ENCODE peak calls at places on chromosomes 6 and 20, in ten cellular contexts. V is left lung, D is GM23338, P is H9, S is HepG2, N is transverse colon, L is hepatocyte, H is esophagus squamous epithelium, B is upper lobe of left lung, U is tibial nerve. X is an unnamed sample.
A peak's percentile ranks its signal among the peaks of the same experiment; 100 is the strongest.

GRCh38 chr6:110528051-110528929 is 51.9 kb upstream of the SLC22A16 start:
- DNase-seq in V (no peak), D (peak; percentile 70), P (no peak), S (peak; percentile 62), N (peak; percentile 29), L (peak; percentile 76), H (no peak), B (peak; percentile 32), U (peak; percentile 86), X (peak; percentile 9)

GRCh38 chr6:134813146-134813545 is 136.8 kb downstream of the ALDH8A1 start:
- DNase-seq in V (no peak), D (no peak), P (no peak), S (no peak), N (no peak), L (no peak), H (no peak), B (no peak), U (no peak), X (no peak)

GRCh38 chr20:43558412-43559146 is at the start of gene SGK2:
- DNase-seq in V (no peak), D (no peak), P (no peak), S (peak; percentile 96), N (peak; percentile 88), L (peak; percentile 83), H (no peak), B (peak; percentile 33), U (no peak), X (peak; percentile 76)

GRCh38 chr20:49853640-49854039 is 41.0 kb downstream of the SLC9A8 start:
- DNase-seq in V (no peak), D (peak; percentile 72), P (peak; percentile 64), S (no peak), N (no peak), L (peak; percentile 78), H (no peak), B (no peak), U (no peak), X (no peak)

GRCh38 chr20:55678126-55678525 is 327.2 kb downstream of the CBLN4 start:
- DNase-seq in V (no peak), D (no peak), P (no peak), S (peak; percentile 4), N (peak; percentile 16), L (peak; percentile 50), H (no peak), B (no peak), U (no peak), X (no peak)

GRCh38 chr6:142455957-142456589 is 154.3 kb downstream of the ADGRG6 start:
- DNase-seq in V (no peak), D (no peak), P (no peak), S (no peak), N (no peak), L (no peak), H (no peak), B (no peak), U (no peak), X (no peak)

GRCh38 chr6:91826128-91826527 is 1239.3 kb upstream of the MAP3K7 start:
- DNase-seq in V (no peak), D (no peak), P (no peak), S (no peak), N (no peak), L (no peak), H (no peak), B (no peak), U (no peak), X (no peak)

GRCh38 chr6:119124079-119124824 is 45.8 kb upstream of the FAM184A start:
- DNase-seq in V (no peak), D (no peak), P (no peak), S (no peak), N (no peak), L (no peak), H (no peak), B (no peak), U (no peak), X (no peak)

GRCh38 chr6:41778895-41779294 is 805 bp downstream of the FRS3 start:
- DNase-seq in V (no peak), D (no peak), P (no peak), S (no peak), N (no peak), L (no peak), H (no peak), B (no peak), U (no peak), X (peak; percentile 30)

GRCh38 chr6:41781302-41781711 is 725 bp downstream of the PRICKLE4 start:
- DNase-seq in V (no peak), D (no peak), P (no peak), S (no peak), N (peak; percentile 63), L (no peak), H (no peak), B (peak; percentile 77), U (no peak), X (no peak)

GRCh38 chr6:41779336-41779735 is 364 bp downstream of the FRS3 start:
- DNase-seq in V (no peak), D (peak; percentile 52), P (no peak), S (no peak), N (no peak), L (no peak), H (no peak), B (no peak), U (no peak), X (no peak)

GRCh38 chr6:41779793-41780622 is at the start of gene FRS3:
- DNase-seq in V (peak; percentile 100), D (peak; percentile 97), P (peak; percentile 97), S (peak; percentile 95), N (peak; percentile 100), L (peak; percentile 97), H (peak; percentile 74), B (peak; percentile 99), U (peak; percentile 96), X (peak; percentile 98)

DNA sequence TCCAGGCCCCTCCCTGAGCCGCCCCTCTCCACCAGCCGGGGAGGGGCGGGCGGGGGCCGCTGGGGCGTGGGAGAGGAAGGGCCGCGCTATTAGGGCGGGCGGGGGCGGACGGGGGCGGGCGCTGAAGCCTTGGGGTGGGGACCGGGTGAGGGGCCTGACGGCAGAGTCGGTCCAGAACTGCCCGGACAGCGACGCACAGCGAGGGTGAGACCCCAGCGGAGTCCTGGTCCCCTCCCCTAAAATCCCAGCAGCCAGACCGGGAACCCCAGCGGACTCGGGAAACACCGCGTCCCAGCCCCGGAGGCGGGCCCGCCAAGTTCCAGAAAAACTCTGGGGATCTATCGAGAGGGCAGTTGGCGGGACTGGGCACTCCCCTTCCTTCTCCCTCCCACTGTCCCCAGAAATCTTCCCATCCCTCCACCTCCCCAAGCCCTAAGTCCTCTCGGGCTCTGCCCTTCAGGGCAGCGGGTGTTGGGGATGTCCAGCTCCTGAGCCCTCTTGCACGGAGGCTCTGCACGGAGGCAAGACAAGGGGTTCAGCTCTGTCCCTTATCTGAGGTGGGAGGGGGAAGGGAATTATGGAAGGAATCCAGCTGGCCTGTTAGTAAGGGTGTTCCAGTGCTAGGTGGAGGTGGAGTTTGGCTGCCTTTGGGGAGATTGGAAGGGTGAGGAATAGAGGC is at the start of gene PRICKLE4:
- DNase-seq in V (peak; percentile 86), D (peak; percentile 70), P (no peak), S (no peak), N (peak; percentile 59), L (peak; percentile 52), H (no peak), B (peak; percentile 73), U (peak; percentile 42), X (peak; percentile 86)
- H3K4me1 ChIP-seq in V (peaks cover 74% of the 10 kb centered on the region), D (peaks cover 25% of the 10 kb centered on the region), P (no peaks in the 10 kb centered on the region), S (peaks cover 30% of the 10 kb centered on the region), N (peaks cover 27% of the 10 kb centered on the region), L (peaks cover 18% of the 10 kb centered on the region), H (peaks cover 66% of the 10 kb centered on the region), B (peaks cover 59% of the 10 kb centered on the region), U (peaks cover 31% of the 10 kb centered on the region), X (peaks cover 7% of the 10 kb centered on the region)

GRCh38 chr20:21507275-21508229 is 6.3 kb downstream of the NKX2-2 start:
- DNase-seq in V (peak; percentile 70), D (peak; percentile 31), P (no peak), S (no peak), N (no peak), L (no peak), H (no peak), B (no peak), U (no peak), X (no peak)

GRCh38 chr20:21509597-21510331 is 4.1 kb downstream of the NKX2-2 start:
- DNase-seq in V (peak; percentile 69), D (peak; percentile 75), P (peak; percentile 41), S (no peak), N (no peak), L (no peak), H (no peak), B (no peak), U (no peak), X (no peak)

GRCh38 chr20:21509079-21509596 is 4.7 kb downstream of the NKX2-2 start:
- DNase-seq in V (no peak), D (no peak), P (no peak), S (no peak), N (no peak), L (no peak), H (no peak), B (no peak), U (no peak), X (no peak)

GRCh38 chr20:21510414-21510971 is 3.4 kb downstream of the NKX2-2 start:
- DNase-seq in V (peak; percentile 70), D (peak; percentile 64), P (peak; percentile 52), S (no peak), N (no peak), L (no peak), H (no peak), B (no peak), U (no peak), X (no peak)

DNA sequence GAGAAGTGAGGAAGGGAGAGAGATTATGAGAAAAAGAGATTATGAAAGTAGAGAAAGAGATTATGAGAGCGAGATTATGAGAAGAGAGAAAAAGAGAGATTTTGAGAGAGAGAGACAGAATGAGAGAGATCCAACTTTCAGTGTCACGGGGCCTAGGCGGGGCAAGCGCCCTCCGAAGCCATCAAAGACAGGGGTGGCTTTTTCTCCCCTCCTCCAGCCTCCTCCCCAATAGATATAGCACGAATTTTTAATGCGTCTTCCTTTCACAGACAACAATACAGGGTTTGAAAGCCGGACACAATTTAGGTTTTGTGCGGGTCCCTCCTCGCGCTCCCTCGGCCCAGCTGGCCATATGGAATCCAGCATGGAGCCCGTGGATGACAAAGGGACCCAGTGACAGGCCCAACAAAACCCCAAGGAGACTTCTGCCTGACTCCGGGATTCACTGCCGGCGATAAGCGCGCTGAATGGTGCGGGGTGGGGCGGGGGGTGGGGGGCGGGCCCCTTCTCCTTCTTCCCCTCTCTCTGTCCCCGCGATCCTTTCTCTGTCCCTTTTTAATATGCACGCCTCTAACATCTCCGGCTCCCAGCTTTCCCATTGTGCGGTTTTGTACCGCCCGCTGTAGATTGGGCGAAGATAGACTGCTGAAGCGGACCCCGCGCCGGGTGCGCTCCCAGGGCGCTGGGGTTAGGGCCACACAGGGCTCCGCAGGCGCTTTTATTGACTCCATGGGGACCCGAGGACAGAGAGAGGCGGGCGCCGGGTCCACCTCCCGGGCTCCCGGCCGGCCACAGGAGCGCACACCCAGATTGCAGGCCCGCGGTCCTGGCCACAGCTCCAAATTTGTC is 5.4 kb downstream of the NKX2-2 start:
- DNase-seq in V (peak; percentile 55), D (peak; percentile 43), P (peak; percentile 57), S (no peak), N (no peak), L (no peak), H (no peak), B (no peak), U (no peak), X (no peak)
- H3K4me1 ChIP-seq in V (peaks cover 60% of the 10 kb centered on the region), D (peaks cover 56% of the 10 kb centered on the region), P (peaks cover 3% of the 10 kb centered on the region), S (peaks cover 22% of the 10 kb centered on the region), N (peaks cover 41% of the 10 kb centered on the region), L (peaks cover 19% of the 10 kb centered on the region), H (peaks cover 63% of the 10 kb centered on the region), B (peaks cover 59% of the 10 kb centered on the region), U (peaks cover 48% of the 10 kb centered on the region), X (peaks cover 11% of the 10 kb centered on the region)

DNA sequence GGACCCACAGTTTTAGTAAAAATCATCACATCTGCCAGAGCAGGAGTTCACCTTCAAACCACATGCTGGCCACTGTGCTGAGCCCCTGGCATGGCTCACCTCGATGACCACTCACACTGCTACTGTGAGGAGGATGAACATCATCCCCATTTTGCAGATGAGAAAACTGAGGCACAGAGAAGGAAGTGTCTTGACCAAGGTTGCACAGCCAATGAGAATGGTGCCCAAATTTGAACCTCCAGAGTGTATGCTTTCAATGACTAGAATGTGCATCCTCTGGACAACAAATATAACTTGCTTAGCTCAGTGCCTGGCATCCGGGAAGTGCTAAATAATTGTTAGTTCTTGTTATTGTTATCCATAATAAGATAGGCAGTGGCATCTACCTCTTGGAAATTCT is 37.2 kb upstream of the FAM83D start:
- DNase-seq in V (no peak), D (no peak), P (no peak), S (no peak), N (no peak), L (no peak), H (no peak), B (no peak), U (no peak), X (no peak)
- H3K4me1 ChIP-seq in V (peaks cover 9% of the 10 kb centered on the region), D (peaks cover 5% of the 10 kb centered on the region), P (peaks cover 3% of the 10 kb centered on the region), S (peaks cover 21% of the 10 kb centered on the region), N (peaks cover 2% of the 10 kb centered on the region), L (no peaks in the 10 kb centered on the region), H (peaks cover 14% of the 10 kb centered on the region), B (peaks cover 12% of the 10 kb centered on the region), U (peaks cover 9% of the 10 kb centered on the region), X (peaks cover 3% of the 10 kb centered on the region)

GRCh38 chr6:139133272-139133671 is 1.6 kb upstream of the HECA start:
- DNase-seq in V (no peak), D (no peak), P (no peak), S (peak; percentile 6), N (peak; percentile 44), L (no peak), H (no peak), B (no peak), U (no peak), X (no peak)

GRCh38 chr6:139135578-139136545 is 982 bp downstream of the HECA start:
- DNase-seq in V (peak; percentile 97), D (peak; percentile 45), P (no peak), S (no peak), N (peak; percentile 78), L (peak; percentile 76), H (no peak), B (peak; percentile 72), U (no peak), X (peak; percentile 84)

GRCh38 chr6:139133733-139134360 is 1.0 kb upstream of the HECA start:
- DNase-seq in V (no peak), D (no peak), P (no peak), S (no peak), N (no peak), L (no peak), H (no peak), B (no peak), U (no peak), X (no peak)

GRCh38 chr6:139137716-139138115 is 2.8 kb downstream of the HECA start:
- DNase-seq in V (no peak), D (no peak), P (no peak), S (no peak), N (no peak), L (no peak), H (no peak), B (no peak), U (no peak), X (no peak)

GRCh38 chr6:139134817-139135577 is at the start of gene HECA:
- DNase-seq in V (peak; percentile 98), D (peak; percentile 94), P (peak; percentile 92), S (peak; percentile 55), N (peak; percentile 99), L (peak; percentile 98), H (peak; percentile 79), B (peak; percentile 99), U (peak; percentile 98), X (peak; percentile 98)
- H3K4me1 ChIP-seq in V (peaks cover 46% of the 10 kb centered on the region), D (peaks cover 6% of the 10 kb centered on the region), P (no peaks in the 10 kb centered on the region), S (peaks cover 15% of the 10 kb centered on the region), N (peaks cover 26% of the 10 kb centered on the region), L (peaks cover 20% of the 10 kb centered on the region), H (peaks cover 71% of the 10 kb centered on the region), B (peaks cover 29% of the 10 kb centered on the region), U (peaks cover 19% of the 10 kb centered on the region), X (peaks cover 15% of the 10 kb centered on the region)

X was measured in pancreas.